ENCODE peak calls at places on chromosomes 13 and 19, in six cellular contexts. G is left lung; W is RWPE1; Y is tibial nerve; F is right lobe of liver; I is CD4-positive, alpha-beta T cell. P is an unnamed sample.

GRCh38 chr19:3733549-3734309 is 25.5 kb downstream of the TJP3 start:
- DNase-seq in G (peak), W (no peak), Y (no peak), F (no peak), I (no peak), P (no peak)

GRCh38 chr19:16087940-16088339 is 11.6 kb downstream of the TPM4 start:
- DNase-seq in G (no peak), W (no peak), Y (no peak), F (no peak), I (no peak), P (no peak)

GRCh38 chr13:18978447-18978846 is 203.2 kb downstream of the TUBA3C start:
- DNase-seq in G (no peak), W (no peak), Y (no peak), F (no peak), I (no peak), P (no peak)

GRCh38 chr19:12513531-12514061 is 29.0 kb upstream of the ZNF709 start:
- DNase-seq in G (peak), W (no peak), Y (no peak), F (no peak), I (no peak), P (no peak)

GRCh38 chr19:33335446-33335845 is 33.1 kb upstream of the CEBPA start:
- DNase-seq in G (no peak), W (no peak), Y (no peak), F (no peak), I (no peak), P (no peak)

GRCh38 chr19:43625918-43626579 is 6.6 kb upstream of the ZNF428 start:
- DNase-seq in G (no peak), W (peak), Y (no peak), F (no peak), I (no peak), P (no peak)

GRCh38 chr19:16355293-16356043 is 30.8 kb downstream of the KLF2 start:
- DNase-seq in G (no peak), W (no peak), Y (no peak), F (no peak), I (no peak), P (no peak)

GRCh38 chr19:2822846-2823245 is 3.2 kb downstream of the ZNF554 start:
- DNase-seq in G (no peak), W (no peak), Y (no peak), F (no peak), I (no peak), P (no peak)

GRCh38 chr13:21124853-21125252 is 51.5 kb downstream of the SKA3 start:
- DNase-seq in G (no peak), W (no peak), Y (no peak), F (no peak), I (no peak), P (no peak)

GRCh38 chr19:34255546-34255945 is 1.2 kb downstream of the GARRE1 start:
- DNase-seq in G (no peak), W (no peak), Y (no peak), F (no peak), I (no peak), P (no peak)

GRCh38 chr19:38856813-38857212 is 7.0 kb upstream of the HNRNPL start:
- DNase-seq in G (no peak), W (no peak), Y (no peak), F (no peak), I (no peak), P (no peak)

GRCh38 chr19:53132231-53132991 is at the start of gene ZNF415:
- DNase-seq in G (peak), W (peak), Y (peak), F (peak), I (peak), P (peak)

GRCh38 chr19:4140237-4140711 is 13.2 kb upstream of the CREB3L3 start:
- DNase-seq in G (no peak), W (peak), Y (no peak), F (no peak), I (no peak), P (no peak)

GRCh38 chr19:16571283-16571682 is 932 bp downstream of the SLC35E1 start:
- DNase-seq in G (peak), W (peak), Y (no peak), F (no peak), I (no peak), P (no peak)

GRCh38 chr13:38888309-38888708 is 102.3 kb downstream of the STOML3 start:
- DNase-seq in G (no peak), W (peak), Y (no peak), F (no peak), I (no peak), P (no peak)

GRCh38 chr19:14449321-14449720 is 16.2 kb downstream of the PKN1 start:
- DNase-seq in G (no peak), W (no peak), Y (no peak), F (no peak), I (no peak), P (no peak)

GRCh38 chr19:41988947-41989346 is 5.1 kb downstream of the ATP1A3 start:
- DNase-seq in G (peak), W (no peak), Y (no peak), F (no peak), I (no peak), P (no peak)

GRCh38 chr13:24505256-24505655 is 7.3 kb downstream of the PARP4 start:
- DNase-seq in G (no peak), W (no peak), Y (no peak), F (no peak), I (no peak), P (no peak)

GRCh38 chr13:33910267-33910666 is 92.3 kb downstream of the RFC3 start:
- DNase-seq in G (no peak), W (no peak), Y (no peak), F (no peak), I (no peak), P (no peak)

GRCh38 chr19:2544576-2545415 is 68.9 kb downstream of the GADD45B start:
- DNase-seq in G (peak), W (no peak), Y (no peak), F (peak), I (no peak), P (no peak)

GRCh38 chr19:57088125-57088524 is 31.7 kb upstream of the USP29 start:
- DNase-seq in G (no peak), W (no peak), Y (no peak), F (no peak), I (no peak), P (no peak)

GRCh38 chr13:27375686-27376326 is 48.6 kb upstream of the GTF3A start:
- DNase-seq in G (no peak), W (peak), Y (peak), F (peak), I (peak), P (no peak)

GRCh38 chr19:18735752-18736151 is 52.3 kb downstream of the CRTC1 start:
- DNase-seq in G (no peak), W (no peak), Y (no peak), F (no peak), I (no peak), P (no peak)

GRCh38 chr13:51894239-51894638 is 32.5 kb downstream of the CCDC70 start:
- DNase-seq in G (no peak), W (no peak), Y (no peak), F (no peak), I (no peak), P (no peak)

GRCh38 chr13:31038834-31039552 is 106.5 kb downstream of the TEX26 start:
- DNase-seq in G (no peak), W (no peak), Y (no peak), F (no peak), I (no peak), P (no peak)

GRCh38 chr19:14473073-14473790 is 1.9 kb downstream of the PTGER1 start:
- DNase-seq in G (peak), W (no peak), Y (no peak), F (no peak), I (no peak), P (no peak)

GRCh38 chr19:42421591-42422031 is 5.6 kb downstream of the LIPE start:
- DNase-seq in G (no peak), W (peak), Y (no peak), F (no peak), I (no peak), P (peak)

GRCh38 chr13:87680298-87680697 is 9.1 kb downstream of the SLITRK5 start:
- DNase-seq in G (no peak), W (no peak), Y (no peak), F (no peak), I (no peak), P (no peak)

GRCh38 chr19:31378404-31378803 is 29.2 kb upstream of the TSHZ3 start:
- DNase-seq in G (no peak), W (peak), Y (peak), F (no peak), I (no peak), P (no peak)

GRCh38 chr19:3656747-3657394 is 30.3 kb upstream of the CACTIN start:
- DNase-seq in G (no peak), W (peak), Y (no peak), F (no peak), I (no peak), P (no peak)

GRCh38 chr19:19587776-19588175 is 30.7 kb downstream of the PBX4 start:
- DNase-seq in G (peak), W (no peak), Y (no peak), F (no peak), I (no peak), P (no peak)

GRCh38 chr19:47158879-47159509 is 28.4 kb downstream of the SAE1 start:
- DNase-seq in G (no peak), W (peak), Y (no peak), F (no peak), I (peak), P (no peak)

GRCh38 chr19:53977991-53978731 is 13.3 kb upstream of the CACNG6 start:
- DNase-seq in G (no peak), W (peak), Y (peak), F (peak), I (peak), P (no peak)

GRCh38 chr13:26881154-26881553 is 120.6 kb upstream of the GPR12 start:
- DNase-seq in G (no peak), W (peak), Y (no peak), F (no peak), I (no peak), P (no peak)

DNA sequence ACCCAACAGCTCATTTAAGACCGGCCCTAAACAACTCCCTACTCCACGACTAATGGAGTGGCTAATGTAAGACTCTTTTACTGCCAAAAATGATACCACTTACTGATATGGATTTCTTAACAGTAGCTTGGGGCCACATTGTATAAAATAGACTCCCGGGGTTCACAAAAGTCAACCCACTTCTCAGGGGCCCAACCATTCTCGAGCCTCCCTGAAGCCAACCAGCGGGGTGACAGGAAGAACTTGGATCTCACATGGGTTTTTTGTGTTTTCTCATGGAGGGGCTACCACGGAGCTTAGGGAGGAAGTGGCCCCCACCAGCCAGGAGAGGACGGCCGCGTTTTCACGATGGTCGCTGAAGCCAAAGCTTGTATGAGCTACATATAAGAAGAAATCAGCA is 8.1 kb downstream of the MCF2L start:
- DNase-seq in G (peak), W (no peak), Y (no peak), F (no peak), I (no peak), P (no peak)
- H3K27ac ChIP-seq in G (no peak), W (no peak), Y (no peak), F (no peak), I (no peak), P (no peak)

DNA sequence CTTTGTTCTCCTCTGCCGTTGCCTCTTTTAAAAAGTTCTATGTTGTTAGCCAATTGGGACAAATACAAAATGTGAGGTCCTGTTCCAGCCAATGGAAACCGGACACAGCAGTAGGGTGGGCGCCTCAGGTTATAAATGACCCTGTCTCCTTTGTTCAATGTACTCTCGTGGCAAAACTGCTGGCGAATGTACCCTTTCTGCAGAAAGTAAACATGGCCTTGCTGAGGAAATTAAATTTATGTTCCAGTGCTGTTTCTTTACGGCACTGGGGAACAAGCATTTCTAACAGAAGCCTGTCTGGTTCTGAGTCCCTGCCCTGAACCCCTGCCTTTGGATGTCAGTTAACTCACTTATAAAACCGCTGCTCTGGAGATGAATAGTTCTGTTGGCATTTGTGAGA is 140.7 kb downstream of the PCCA start:
- DNase-seq in G (no peak), W (no peak), Y (no peak), F (no peak), I (no peak), P (no peak)
- TF ChIP-seq CTCF in G (no peak), W (no peak), Y (no peak), F (no peak), I (no peak), P (no peak)

GRCh38 chr19:609001-609340 is 19.3 kb downstream of the HCN2 start:
- DNase-seq in G (no peak), W (no peak), Y (peak), F (peak), I (no peak), P (no peak)
- H3K27ac ChIP-seq in G (no peak), W (no peak), Y (no peak), F (no peak), I (no peak), P (no peak)

GRCh38 chr19:11286312-11286974 is 9.5 kb upstream of the TSPAN16 start:
- DNase-seq in G (no peak), W (no peak), Y (no peak), F (no peak), I (no peak), P (no peak)
- TF ChIP-seq CTCF in G (no peak), W (no peak), Y (peak), F (peak), I (no peak), P (no peak)

GRCh38 chr13:40673414-40673813 is 7.0 kb upstream of the FOXO1 start:
- DNase-seq in G (no peak), W (no peak), Y (no peak), F (no peak), I (no peak), P (no peak)
- H3K27ac ChIP-seq in G (no peak), W (no peak), Y (no peak), F (no peak), I (no peak), P (peak)

DNA sequence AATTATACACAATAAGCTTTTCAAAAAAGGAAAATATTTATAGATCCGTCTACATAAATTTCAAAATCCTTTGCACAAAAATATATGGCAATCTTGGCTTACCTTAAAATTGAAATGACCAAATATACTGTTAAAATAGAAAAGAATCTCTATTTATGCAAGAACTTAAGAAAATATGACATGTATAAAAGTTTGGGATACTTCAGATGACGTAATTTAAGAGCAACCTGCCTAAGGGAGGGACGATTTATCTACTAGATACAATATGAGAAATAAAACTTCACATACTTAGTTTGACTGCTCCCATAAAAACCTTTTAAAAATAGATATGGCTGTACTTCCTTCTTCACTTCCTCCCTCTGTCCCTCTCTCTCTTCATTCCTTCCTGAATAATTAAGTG is 587.3 kb upstream of the SPRY2 start:
- DNase-seq in G (no peak), W (no peak), Y (no peak), F (no peak), I (no peak), P (no peak)
- TF ChIP-seq CTCF in G (no peak), W (no peak), Y (no peak), F (no peak), I (no peak), P (no peak)

DNA sequence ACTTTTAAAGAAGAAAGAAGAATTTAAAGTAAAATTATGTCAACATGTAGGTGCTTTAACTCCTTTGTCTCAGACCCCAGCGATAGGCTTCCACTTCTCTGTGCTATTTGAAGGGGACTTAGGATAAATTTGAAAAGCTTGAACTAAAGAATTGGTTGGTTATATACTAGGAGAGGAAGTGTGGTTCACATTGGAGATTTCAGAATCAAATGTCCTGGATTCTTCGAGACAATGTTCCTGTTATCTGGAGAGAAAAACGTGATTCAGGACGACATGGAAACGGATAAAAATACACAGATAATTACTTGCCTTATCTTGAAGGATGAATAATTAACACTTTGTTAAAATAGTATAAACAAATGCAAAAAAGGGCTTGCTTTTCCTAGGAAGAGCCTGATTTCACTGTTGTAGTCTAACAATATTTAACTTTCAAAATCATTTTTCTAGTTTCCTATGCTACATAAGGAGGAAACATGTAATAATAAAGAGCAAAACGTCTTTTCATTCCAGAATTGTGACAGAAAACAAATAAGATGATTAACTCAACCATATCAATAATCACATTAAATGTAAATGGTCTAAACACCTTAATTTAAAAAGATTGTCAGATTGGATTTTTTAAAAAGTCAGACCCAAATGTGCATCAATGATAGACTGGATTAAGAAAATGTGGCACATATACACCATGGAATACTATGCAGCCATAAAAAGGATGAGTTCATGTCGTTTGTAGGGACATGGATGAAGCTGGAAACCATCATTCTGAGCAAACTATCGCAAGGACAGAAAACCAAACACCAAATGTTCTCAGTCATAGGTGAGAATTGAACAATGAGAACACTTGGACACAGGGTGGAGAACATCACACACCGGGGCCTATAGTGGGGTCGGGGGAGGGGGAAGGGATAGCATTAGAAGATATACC is 724 bp upstream of the ZNF780A start:
- DNase-seq in G (no peak), W (no peak), Y (no peak), F (no peak), I (no peak), P (no peak)
- H3K27ac ChIP-seq in G (peak), W (peak), Y (peak), F (peak), I (peak), P (peak)

GRCh38 chr13:92967923-92968322 is 258.7 kb upstream of the GPC6 start:
- DNase-seq in G (no peak), W (no peak), Y (no peak), F (no peak), I (no peak), P (no peak)
- TF ChIP-seq CTCF in G (no peak), W (no peak), Y (no peak), F (peak), I (no peak), P (no peak)